ENCODE peak calls at places on chromosome 10, in ten cellular contexts. A, B, U, C, E, Q, P, Z, R and O are unnamed samples.

GRCh38 chr10:74223755-74224530 is 72.9 kb downstream of the ADK start:
- DNase-seq in E (no peak), P (peak; percentile 31), Q (no peak), U (peak; percentile 72), R (no peak), A (no peak), C (peak; percentile 74), B (no peak), Z (no peak), O (peak; percentile 86)

GRCh38 chr10:80357804-80358125 is 1.2 kb downstream of the DYDC2 start:
- DNase-seq in A (no peak), B (no peak), R (no peak), E (no peak), P (no peak), U (no peak), C (no peak), Z (no peak), Q (no peak), O (no peak)

GRCh38 chr10:130560079-130560478 is 423.9 kb downstream of the GLRX3 start:
- DNase-seq in U (no peak), B (no peak), R (no peak), E (no peak), C (no peak), A (no peak), P (no peak), Z (no peak), Q (no peak), O (no peak)

GRCh38 chr10:43390791-43391190 is 18.2 kb downstream of the HNRNPF start:
- DNase-seq in R (no peak), Q (peak; percentile 29), A (no peak), C (peak; percentile 61), E (no peak), B (peak; percentile 42), Z (peak; percentile 42), U (peak; percentile 78), P (no peak), O (peak; percentile 23)

GRCh38 chr10:72171175-72171630 is 44.6 kb upstream of the ANAPC16 start:
- DNase-seq in Z (no peak), R (no peak), B (no peak), A (no peak), U (peak; percentile 86), C (peak; percentile 92), E (no peak), Q (no peak), P (no peak), O (peak; percentile 96)

GRCh38 chr10:59635502-59636290 is 74.0 kb downstream of the SLC16A9 start:
- DNase-seq in R (no peak), P (no peak), Z (no peak), U (no peak), E (no peak), C (peak; percentile 1), Q (no peak), A (no peak), B (no peak), O (no peak)

GRCh38 chr10:17113889-17114288 is 15.7 kb downstream of the CUBN start:
- DNase-seq in C (peak; percentile 68), P (peak; percentile 16), A (no peak), Z (no peak), U (peak; percentile 76), R (no peak), Q (no peak), E (peak; percentile 11), B (peak; percentile 67), O (no peak)

GRCh38 chr10:58952162-58952561 is 224.3 kb upstream of the PHYHIPL start:
- DNase-seq in A (no peak), U (peak; percentile 58), E (peak; percentile 15), R (no peak), Z (no peak), P (peak; percentile 31), B (no peak), Q (no peak), C (no peak), O (no peak)

GRCh38 chr10:92506336-92506735 is 67.6 kb downstream of the IDE start:
- DNase-seq in U (no peak), C (no peak), Q (no peak), P (no peak), B (no peak), Z (no peak), A (no peak), R (no peak), E (no peak), O (no peak)

GRCh38 chr10:110865184-110865803 is 6.4 kb upstream of the PDCD4 start:
- DNase-seq in Q (no peak), P (peak; percentile 54), U (peak; percentile 88), B (no peak), A (no peak), Z (no peak), E (no peak), R (no peak), C (peak; percentile 67), O (peak; percentile 55)

GRCh38 chr10:52198540-52198939 is 115.5 kb upstream of the DKK1 start:
- DNase-seq in E (no peak), P (no peak), B (no peak), R (no peak), C (no peak), U (no peak), Z (no peak), Q (no peak), A (no peak), O (no peak)

GRCh38 chr10:79270471-79271246 is 76.6 kb upstream of the PPIF start:
- DNase-seq in U (no peak), P (no peak), Z (no peak), E (no peak), C (no peak), B (no peak), Q (no peak), A (no peak), R (no peak), O (no peak)

GRCh38 chr10:101561068-101561915 is 26.8 kb downstream of the POLL start:
- DNase-seq in A (no peak), U (no peak), Z (no peak), R (peak; percentile 39), E (peak; percentile 5), B (no peak), C (no peak), P (no peak), Q (no peak), O (no peak)

GRCh38 chr10:44946201-44946600 is 13.4 kb upstream of the RASSF4 start:
- DNase-seq in A (no peak), C (no peak), E (no peak), P (no peak), Z (no peak), R (no peak), B (no peak), U (peak; percentile 57), Q (no peak), O (peak; percentile 52)